ENCODE peak calls at places on chromosomes 3 and 15, in seven cellular contexts. N, A, I, J, P, K and Z are unnamed samples. For H3K4me1, the result is how much of the 10 kb centered on the place peaks cover.

GRCh38 chr15:69587731-69588130 is 135.1 kb downstream of the RPLP1 start:
- DNase-seq in A (no peak), J (no peak), K (no peak), I (no peak), N (no peak), P (no peak), Z (no peak)

GRCh38 chr15:83053151-83053550 is 13.9 kb downstream of the BTBD1 start:
- DNase-seq in P (no peak), N (no peak), I (no peak), J (peak), A (no peak), K (no peak), Z (no peak)

GRCh38 chr3:49415931-49416601 is 3.8 kb downstream of the TCTA start:
- DNase-seq in J (no peak), P (peak), N (no peak), A (no peak), K (no peak), I (no peak), Z (peak)

GRCh38 chr15:76169013-76169412 is 109.2 kb downstream of the TMEM266 start:
- DNase-seq in A (no peak), P (no peak), J (no peak), I (no peak), K (no peak), N (no peak), Z (no peak)

GRCh38 chr15:39654308-39654707 is 73.4 kb downstream of the THBS1 start:
- DNase-seq in A (no peak), I (no peak), J (no peak), K (no peak), N (no peak), P (no peak), Z (no peak)

GRCh38 chr3:178381971-178382370 is 154.3 kb upstream of the KCNMB2 start:
- DNase-seq in P (no peak), I (no peak), A (no peak), K (no peak), J (peak), N (no peak), Z (no peak)

GRCh38 chr3:172680684-172681083 is 30.2 kb downstream of the NCEH1 start:
- DNase-seq in N (no peak), A (no peak), K (peak), P (no peak), I (no peak), J (peak), Z (no peak)

GRCh38 chr15:83088876-83089275 is 18.6 kb upstream of the TM6SF1 start:
- DNase-seq in I (no peak), A (no peak), P (no peak), N (no peak), J (no peak), K (no peak), Z (no peak)

GRCh38 chr3:49238274-49239127 is 38.5 kb downstream of the C3orf62 start:
- DNase-seq in J (peak), I (no peak), A (peak), K (peak), N (peak), P (peak), Z (no peak)

GRCh38 chr3:58630081-58630709 is 36.4 kb downstream of the FAM3D start:
- DNase-seq in I (peak), P (peak), K (peak), N (peak), A (peak), J (peak), Z (peak)

GRCh38 chr3:184727357-184728060 is 15.6 kb upstream of the MAGEF1 start:
- DNase-seq in J (peak), N (peak), I (peak), A (peak), K (peak), P (peak), Z (peak)

GRCh38 chr3:65265511-65265910 is 577.7 kb upstream of the ADAMTS9 start:
- DNase-seq in I (no peak), K (no peak), N (no peak), A (no peak), P (no peak), J (peak), Z (no peak)

GRCh38 chr3:114333923-114334240 is 40.1 kb downstream of the TIGIT start:
- DNase-seq in J (no peak), P (no peak), A (no peak), N (no peak), I (no peak), K (no peak), Z (no peak)

GRCh38 chr15:92920595-92921169 is 20.6 kb downstream of the CHD2 start:
- DNase-seq in K (no peak), A (no peak), N (no peak), I (no peak), J (no peak), P (no peak), Z (no peak)

GRCh38 chr15:92924216-92924615 is 24.1 kb downstream of the CHD2 start:
- DNase-seq in I (no peak), A (no peak), J (no peak), K (no peak), N (no peak), P (no peak), Z (no peak)

GRCh38 chr15:92921215-92922131 is 21.3 kb downstream of the CHD2 start:
- DNase-seq in A (no peak), J (peak), I (no peak), K (no peak), P (no peak), N (no peak), Z (no peak)

GRCh38 chr15:92925409-92925808 is 25.3 kb downstream of the CHD2 start:
- DNase-seq in N (no peak), I (no peak), A (no peak), J (no peak), P (no peak), K (no peak), Z (no peak)

GRCh38 chr15:92922405-92923002 is 22.4 kb downstream of the CHD2 start:
- DNase-seq in N (no peak), J (no peak), P (no peak), A (no peak), K (no peak), I (no peak), Z (no peak)
- H3K4me1 ChIP-seq in N (under half), J (under half), P (under half), A (half or more), K (half or more), I (under half), Z (half or more)

GRCh38 chr3:32109256-32109655 is 2.8 kb downstream of the GPD1L start:
- DNase-seq in P (peak), I (no peak), K (peak), A (peak), J (peak), N (peak), Z (no peak)
- H3K27ac ChIP-seq in P (no peak), I (no peak), K (peak), A (peak), J (no peak), N (no peak), Z (no peak)

GRCh38 chr15:36156855-36157521 is 422.4 kb upstream of the CDIN1 start:
- DNase-seq in J (peak), I (no peak), A (peak), P (no peak), N (no peak), K (no peak), Z (no peak)

GRCh38 chr15:36152961-36153360 is 426.5 kb upstream of the CDIN1 start:
- DNase-seq in K (no peak), I (no peak), P (no peak), N (no peak), J (no peak), A (no peak), Z (no peak)
- H3K4me1 ChIP-seq in K (under half), I (under half), P (under half), N (under half), J (under half), A (under half), Z (under half)

GRCh38 chr3:16266714-16267113 is 1.7 kb downstream of the OXNAD1 start:
- DNase-seq in K (no peak), I (no peak), P (no peak), A (no peak), N (no peak), J (no peak), Z (no peak)
- H3K27ac ChIP-seq in K (no peak), I (no peak), P (peak), A (no peak), N (peak), J (no peak), Z (peak)

GRCh38 chr3:38646630-38647029 is 2.9 kb downstream of the SCN5A start:
- DNase-seq in P (no peak), J (no peak), A (peak), K (no peak), I (peak), N (no peak), Z (no peak)
- H3K4me1 ChIP-seq in P (under half), J (under half), A (half or more), K (under half), I (under half), N (under half), Z (under half)